ENCODE peak calls at places on chromosomes 1 and 21, in ten cellular contexts. X is effector memory CD4-positive, alpha-beta T cell; K is testis; O is uterus; Z is pancreas; C is lower lobe of right lung; D is upper lobe of right lung; F is HCT116; R is body of pancreas; S is hepatocyte. J is an unnamed sample.

GRCh38 chr1:160671603-160672002 is 24.8 kb upstream of the SLAMF1 start:
- DNase-seq in X (no peak), K (no peak), O (no peak), Z (no peak), C (no peak), D (no peak), F (no peak), R (no peak), S (no peak), J (no peak)

GRCh38 chr1:222643603-222643936 is 25.7 kb downstream of the MIA3 start:
- DNase-seq in X (no peak), K (no peak), O (peak; percentile 20), Z (peak; percentile 28), C (peak; percentile 56), D (no peak), F (peak; percentile 32), R (no peak), S (no peak), J (no peak)

GRCh38 chr1:239647964-239648632 is 261.7 kb downstream of the CHRM3 start:
- DNase-seq in X (no peak), K (no peak), O (no peak), Z (no peak), C (no peak), D (no peak), F (no peak), R (no peak), S (no peak), J (no peak)

GRCh38 chr1:64282353-64282752 is 78.9 kb downstream of the UBE2U start:
- DNase-seq in X (no peak), K (no peak), O (peak; percentile 17), Z (peak; percentile 59), C (peak; percentile 46), D (no peak), F (no peak), R (peak; percentile 31), S (peak; percentile 71), J (no peak)

GRCh38 chr21:31922881-31923280 is 50.1 kb downstream of the HUNK start:
- DNase-seq in X (no peak), K (no peak), O (no peak), Z (no peak), C (no peak), D (no peak), F (no peak), R (no peak), S (no peak), J (peak; percentile 20)

GRCh38 chr1:24841593-24841992 is 88.5 kb downstream of the RUNX3 start:
- DNase-seq in X (no peak), K (no peak), O (no peak), Z (no peak), C (no peak), D (no peak), F (no peak), R (no peak), S (no peak), J (no peak)

GRCh38 chr1:10939654-10940450 is 72.6 kb upstream of the TARDBP start:
- DNase-seq in X (no peak), K (no peak), O (no peak), Z (no peak), C (no peak), D (no peak), F (no peak), R (no peak), S (peak; percentile 33), J (peak; percentile 47)

GRCh38 chr1:116259665-116260064 is 113.4 kb upstream of the ATP1A1 start:
- DNase-seq in X (no peak), K (no peak), O (no peak), Z (no peak), C (no peak), D (no peak), F (no peak), R (no peak), S (no peak), J (no peak)

GRCh38 chr1:59520194-59520593 is 223.3 kb downstream of the FGGY start:
- DNase-seq in X (no peak), K (peak; percentile 66), O (peak; percentile 78), Z (no peak), C (no peak), D (no peak), F (no peak), R (no peak), S (no peak), J (no peak)

GRCh38 chr21:39809936-39810335 is 57.3 kb upstream of the PCP4 start:
- DNase-seq in X (no peak), K (no peak), O (no peak), Z (no peak), C (no peak), D (no peak), F (no peak), R (no peak), S (no peak), J (no peak)

GRCh38 chr1:161238039-161238473 is at the start of gene NR1I3:
- DNase-seq in X (no peak), K (no peak), O (no peak), Z (no peak), C (no peak), D (no peak), F (no peak), R (no peak), S (peak; percentile 80), J (no peak)

GRCh38 chr1:85258536-85259117 is 835 bp downstream of the C1orf52 start:
- DNase-seq in X (no peak), K (no peak), O (no peak), Z (no peak), C (no peak), D (no peak), F (no peak), R (peak; percentile 20), S (no peak), J (no peak)

GRCh38 chr21:32538147-32538792 is 47.1 kb downstream of the TCP10L start:
- DNase-seq in X (no peak), K (no peak), O (no peak), Z (no peak), C (no peak), D (no peak), F (no peak), R (no peak), S (no peak), J (no peak)

GRCh38 chr1:235954306-235955283 is 87.9 kb upstream of the LYST start:
- DNase-seq in X (no peak), K (no peak), O (no peak), Z (no peak), C (peak; percentile 78), D (peak; percentile 80), F (no peak), R (peak; percentile 41), S (no peak), J (no peak)

GRCh38 chr1:99457381-99458165 is 188.3 kb upstream of the PALMD start:
- DNase-seq in X (no peak), K (no peak), O (no peak), Z (no peak), C (no peak), D (no peak), F (no peak), R (no peak), S (no peak), J (no peak)

GRCh38 chr21:25837545-25838263 is 102.9 kb downstream of the GABPA start:
- DNase-seq in X (no peak), K (no peak), O (no peak), Z (no peak), C (no peak), D (no peak), F (no peak), R (no peak), S (peak; percentile 50), J (no peak)

DNA sequence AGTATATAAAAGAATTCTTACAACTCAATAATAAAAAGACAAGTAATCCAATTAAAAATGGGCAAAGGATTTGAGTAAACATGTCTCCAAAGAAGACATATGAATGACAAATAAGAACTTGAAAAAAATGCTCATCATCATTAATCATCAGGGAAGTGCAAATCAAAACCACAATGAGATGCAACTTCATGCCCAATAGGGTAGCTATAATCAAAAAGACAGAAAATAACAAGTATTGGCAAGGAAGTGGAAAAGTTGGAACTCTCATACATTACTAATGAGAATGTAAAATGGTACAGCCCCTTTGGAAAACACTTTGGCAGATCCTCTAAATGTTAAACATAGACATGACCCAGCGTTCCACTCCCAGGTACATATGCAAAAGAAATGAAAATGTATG is 259.4 kb downstream of the RHOU start:
- DNase-seq in X (no peak), K (no peak), O (no peak), Z (no peak), C (no peak), D (no peak), F (no peak), R (no peak), S (no peak), J (no peak)
- H3K27ac ChIP-seq in X (no peak overlapping the region), K (no peak overlapping the region), O (no peak overlapping the region), Z (no peak overlapping the region), C (no peak overlapping the region), D (no peak overlapping the region), F (no peak overlapping the region), R (no peak overlapping the region), S (no peak overlapping the region), J (no peak overlapping the region)

GRCh38 chr1:243315933-243316332 is 60.1 kb downstream of the SDCCAG8 start:
- DNase-seq in X (no peak), K (no peak), O (no peak), Z (no peak), C (no peak), D (no peak), F (no peak), R (no peak), S (no peak), J (no peak)
- H3K4me3 ChIP-seq in X (no peak overlapping the region), K (no peak overlapping the region), O (no peak overlapping the region), Z (no peak overlapping the region), C (no peak overlapping the region), D (no peak overlapping the region), F (no peak overlapping the region), R (no peak overlapping the region), S (no peak overlapping the region), J (no peak overlapping the region)

DNA sequence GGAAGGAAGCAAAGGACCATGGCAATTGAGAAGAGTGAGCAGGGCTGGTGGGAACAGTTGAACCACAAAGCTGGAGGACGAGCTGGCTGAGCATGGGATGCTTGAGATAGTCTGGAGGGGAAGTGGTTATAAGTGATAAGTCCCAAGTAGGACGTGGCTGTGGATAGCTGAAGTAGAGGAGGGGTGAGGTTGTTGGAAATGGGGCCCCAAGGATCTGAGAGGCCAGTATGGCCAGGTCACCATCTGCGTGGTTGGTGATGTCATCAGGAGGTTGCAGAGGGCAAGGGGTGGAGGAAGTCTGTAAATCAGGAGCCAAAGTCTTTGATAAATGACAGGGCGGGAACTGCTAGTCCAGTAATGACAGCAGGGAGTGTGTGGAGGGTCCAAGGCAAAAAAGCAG is 11.0 kb upstream of the REN start:
- DNase-seq in X (no peak), K (no peak), O (no peak), Z (no peak), C (no peak), D (no peak), F (no peak), R (no peak), S (no peak), J (no peak)
- H3K9me3 ChIP-seq in X (peaks cover 6% of the 10 kb centered on the region), K (no peaks in the 10 kb centered on the region), O (no peaks in the 10 kb centered on the region), Z (no peaks in the 10 kb centered on the region), C (no peaks in the 10 kb centered on the region), D (no peaks in the 10 kb centered on the region), F (no peaks in the 10 kb centered on the region), R (no peaks in the 10 kb centered on the region), S (no peaks in the 10 kb centered on the region), J (peaks cover 9% of the 10 kb centered on the region)

GRCh38 chr1:77757066-77757584 is 2.5 kb downstream of the USP33 start:
- DNase-seq in X (no peak), K (no peak), O (no peak), Z (no peak), C (no peak), D (no peak), F (no peak), R (no peak), S (no peak), J (no peak)
- H3K27ac ChIP-seq in X (no peak overlapping the region), K (peak overlapping the region; percentile 86), O (no peak overlapping the region), Z (no peak overlapping the region), C (peak overlapping the region; percentile 33), D (peak overlapping the region; percentile 15), F (no peak overlapping the region), R (peak overlapping the region; percentile 13), S (peak overlapping the region; percentile 7), J (no peak overlapping the region)

GRCh38 chr1:903721-904270 is 19.9 kb upstream of the SAMD11 start:
- DNase-seq in X (no peak), K (peak; percentile 16), O (peak; percentile 15), Z (peak; percentile 36), C (peak; percentile 43), D (peak; percentile 65), F (no peak), R (no peak), S (peak; percentile 7), J (peak; percentile 57)
- H3K4me3 ChIP-seq in X (no peak overlapping the region), K (peak overlapping the region; percentile 47), O (peak overlapping the region; percentile 29), Z (peak overlapping the region; percentile 6), C (peak overlapping the region; percentile 50), D (peak overlapping the region; percentile 45), F (peak overlapping the region; percentile 42), R (no peak overlapping the region), S (peak overlapping the region; percentile 51), J (no peak overlapping the region)

J was measured in endodermal cell.